ENCODE peak calls at places on chromosomes 4 and X, in four cellular contexts. V, B, C and W are unnamed samples.

GRCh38 chr4:98662619-98663225 is 4.3 kb upstream of the TSPAN5 start:
- DNase-seq in V (no peak), B (peak; percentile 38), C (peak; percentile 5), W (no peak)

GRCh38 chr4:165834116-165834515 is 38.9 kb upstream of the TLL1 start:
- DNase-seq in V (no peak), C (no peak), B (no peak), W (no peak)

GRCh38 chr4:7777017-7777710 is 162.5 kb downstream of the AFAP1 start:
- DNase-seq in B (no peak), V (no peak), C (no peak), W (no peak)

GRCh38 chrX:75067931-75068330 is 88.2 kb downstream of the ABCB7 start:
- DNase-seq in B (no peak), V (no peak), C (no peak), W (no peak)

GRCh38 chr4:60724623-60725022 is 475.5 kb upstream of the ADGRL3 start:
- DNase-seq in V (peak; percentile 89), B (peak; percentile 95), C (no peak), W (no peak)

GRCh38 chrX:132483523-132483922 is 5.3 kb downstream of the MBNL3 start:
- DNase-seq in V (no peak), C (no peak), B (no peak), W (no peak)

GRCh38 chr4:137307806-137308205 is 224.5 kb downstream of the PCDH18 start:
- DNase-seq in B (no peak), C (no peak), V (peak; percentile 50), W (no peak)

GRCh38 chr4:176753049-176753448 is 39.7 kb downstream of the VEGFC start:
- DNase-seq in B (peak; percentile 37), V (peak; percentile 91), C (no peak), W (no peak)

GRCh38 chrX:139720979-139721378 is 13.0 kb upstream of the MCF2 start:
- DNase-seq in C (no peak), V (no peak), B (no peak), W (no peak)

GRCh38 chrX:13064599-13065143 is 20.3 kb upstream of the FAM9C start:
- DNase-seq in B (no peak), C (no peak), V (peak; percentile 60), W (no peak)

GRCh38 chr4:8333726-8334460 is 64.3 kb downstream of the HTRA3 start:
- DNase-seq in C (no peak), B (no peak), V (no peak), W (no peak)

GRCh38 chr4:41044165-41044564 is 170.2 kb downstream of the APBB2 start:
- DNase-seq in C (no peak), B (no peak), V (no peak), W (no peak)

GRCh38 chr4:56049428-56050212 is 100.9 kb downstream of the CEP135 start:
- DNase-seq in C (peak; percentile 2), B (peak; percentile 86), V (no peak), W (peak; percentile 1)

GRCh38 chr4:53322696-53323095 is 43.2 kb downstream of the SCFD2 start:
- DNase-seq in C (no peak), B (no peak), V (no peak), W (no peak)

GRCh38 chr4:165965503-165965902 is 92.5 kb downstream of the TLL1 start:
- DNase-seq in B (no peak), C (no peak), V (no peak), W (no peak)

GRCh38 chrX:41684138-41684537 is 4.6 kb upstream of the GPR34 start:
- DNase-seq in V (no peak), C (no peak), B (no peak), W (no peak)

GRCh38 chrX:8731579-8732395 is at the start of gene ANOS1:
- DNase-seq in C (no peak), V (no peak), B (peak; percentile 77), W (no peak)

GRCh38 chr4:178202422-178202821 is 760.2 kb upstream of the AGA start:
- DNase-seq in C (no peak), V (no peak), B (no peak), W (no peak)